ENCODE peak calls at places on chromosomes 13 and 19, in nine cellular contexts. X, J, W, S, F, H, M, R and Q are unnamed samples.

GRCh38 chr19:5292453-5292842 is 48.2 kb downstream of the PTPRS start:
- DNase-seq in R (no peak), H (peak; percentile 25), S (no peak), J (no peak), F (peak; percentile 67), W (peak; percentile 71), X (no peak), M (no peak), Q (no peak)

GRCh38 chr13:98214008-98214643 is 37.1 kb upstream of the RNF113B start:
- DNase-seq in R (peak; percentile 26), W (no peak), X (no peak), M (peak; percentile 75), S (no peak), J (no peak), H (no peak), F (peak; percentile 81), Q (no peak)

GRCh38 chr13:41558781-41559560 is 101.6 kb downstream of the RGCC start:
- DNase-seq in X (no peak), J (no peak), M (no peak), F (no peak), R (no peak), S (no peak), H (no peak), W (no peak), Q (no peak)

GRCh38 chr19:13090511-13091231 is 12.0 kb downstream of the LYL1 start:
- DNase-seq in J (no peak), X (no peak), W (no peak), F (no peak), M (no peak), S (no peak), R (no peak), H (no peak), Q (no peak)

GRCh38 chr19:16518061-16518460 is 21.9 kb downstream of the C19orf44 start:
- DNase-seq in M (no peak), X (no peak), J (no peak), S (no peak), F (no peak), R (no peak), W (no peak), H (no peak), Q (no peak)

GRCh38 chr19:50008532-50008931 is 16.6 kb downstream of the VRK3 start:
- DNase-seq in R (no peak), H (no peak), W (no peak), F (peak; percentile 31), J (no peak), M (no peak), X (no peak), S (no peak), Q (no peak)

GRCh38 chr13:110509971-110510786 is 51.3 kb downstream of the RAB20 start:
- DNase-seq in F (peak; percentile 40), J (no peak), R (no peak), W (peak; percentile 41), S (no peak), X (no peak), M (no peak), H (no peak), Q (no peak)

GRCh38 chr13:39330504-39330903 is 272.5 kb downstream of the LHFPL6 start:
- DNase-seq in W (no peak), J (no peak), H (no peak), S (no peak), R (no peak), F (no peak), M (no peak), X (no peak), Q (no peak)

GRCh38 chr19:40213251-40213793 is 4.9 kb downstream of the TTC9B start:
- DNase-seq in R (no peak), W (no peak), J (no peak), S (no peak), M (no peak), F (no peak), H (no peak), X (no peak), Q (no peak)

GRCh38 chr19:55406091-55406868 is 1.3 kb downstream of the UBE2S start:
- DNase-seq in H (no peak), W (no peak), F (peak; percentile 47), R (no peak), X (no peak), M (no peak), S (no peak), J (no peak), Q (no peak)

GRCh38 chr13:102870677-102871415 is 25.0 kb downstream of the ERCC5 start:
- DNase-seq in W (peak; percentile 83), M (peak; percentile 44), H (peak; percentile 31), F (peak; percentile 77), S (no peak), J (peak; percentile 49), R (peak; percentile 36), X (peak; percentile 62), Q (peak; percentile 5)

GRCh38 chr19:35214766-35215422 is 13.6 kb downstream of the FAM187B start:
- DNase-seq in F (no peak), H (no peak), M (no peak), X (no peak), S (no peak), W (no peak), J (no peak), R (no peak), Q (no peak)

GRCh38 chr13:41588899-41589298 is 131.5 kb downstream of the RGCC start:
- DNase-seq in R (no peak), S (no peak), H (no peak), W (peak; percentile 78), M (no peak), F (peak; percentile 94), J (no peak), X (no peak), Q (peak; percentile 52)

GRCh38 chr13:34822681-34823080 is 119.4 kb upstream of the NBEA start:
- DNase-seq in J (no peak), W (no peak), H (no peak), S (no peak), M (no peak), R (no peak), X (no peak), F (no peak), Q (no peak)

GRCh38 chr13:47846886-47847285 is 154.2 kb downstream of the SUCLA2 start:
- DNase-seq in F (peak; percentile 15), W (no peak), M (no peak), X (no peak), R (no peak), J (no peak), H (no peak), S (no peak), Q (no peak)

GRCh38 chr13:95058680-95059079 is 242.6 kb downstream of the ABCC4 start:
- DNase-seq in M (no peak), X (no peak), R (no peak), F (no peak), H (no peak), W (no peak), S (no peak), J (no peak), Q (no peak)

GRCh38 chr13:50481936-50482335 is 361.6 kb downstream of the DLEU7 start:
- DNase-seq in R (no peak), M (no peak), J (no peak), W (no peak), H (no peak), X (no peak), F (no peak), S (no peak), Q (no peak)

GRCh38 chr13:34971473-34971872 is 29.4 kb downstream of the NBEA start:
- DNase-seq in W (no peak), F (no peak), X (no peak), S (no peak), R (no peak), H (no peak), M (no peak), J (no peak), Q (no peak)

GRCh38 chr19:47511128-47511517 is 3.7 kb downstream of the NAPA start:
- DNase-seq in H (no peak), M (no peak), X (no peak), F (peak; percentile 10), J (no peak), S (no peak), R (no peak), W (no peak), Q (no peak)

GRCh38 chr19:51123381-51124186 is 1.1 kb upstream of the SIGLEC9 start:
- DNase-seq in W (no peak), H (no peak), S (no peak), F (no peak), X (peak; percentile 76), R (no peak), J (peak; percentile 26), M (no peak), Q (no peak)

GRCh38 chr19:54432144-54432738 is 16.8 kb upstream of the LENG8 start:
- DNase-seq in M (no peak), H (no peak), S (no peak), W (no peak), F (no peak), J (no peak), X (no peak), R (no peak), Q (no peak)

GRCh38 chr19:28706693-28707092 is 506.3 kb downstream of the UQCRFS1 start:
- DNase-seq in F (no peak), M (no peak), S (no peak), W (no peak), R (no peak), H (no peak), J (no peak), X (no peak), Q (no peak)

GRCh38 chr19:1904385-1905070 is 671 bp upstream of the ADAT3 start:
- DNase-seq in J (no peak), M (peak; percentile 6), X (peak; percentile 68), S (peak; percentile 31), F (peak; percentile 40), H (no peak), R (no peak), W (no peak), Q (no peak)

GRCh38 chr13:98974053-98974452 is 3.8 kb downstream of the DOCK9 start:
- DNase-seq in W (no peak), R (no peak), F (no peak), M (no peak), J (peak; percentile 57), H (no peak), S (no peak), X (no peak), Q (no peak)

GRCh38 chr19:4990306-4990705 is 21.4 kb downstream of the KDM4B start:
- DNase-seq in W (no peak), F (no peak), S (no peak), M (no peak), R (no peak), X (no peak), H (no peak), J (no peak), Q (no peak)